ENCODE peak calls at places on chromosomes 7 and 10, in six cellular contexts. N is cardiac muscle cell, L is adrenal gland, C is lower lobe of right lung, D is Peyer's patch, K is colonic mucosa. I is an unnamed sample.

GRCh38 chr10:34290412-34291082 is 524.5 kb downstream of the PARD3 start:
- DNase-seq in C (no peak), D (peak; percentile 61), L (peak; percentile 79), N (no peak), K (no peak), I (no peak)

GRCh38 chr10:75108684-75109458 is 2.6 kb upstream of the SAMD8 start:
- DNase-seq in N (peak; percentile 71), L (no peak), D (peak; percentile 48), K (no peak), C (no peak), I (no peak)

GRCh38 chr7:108211382-108212201 is 81.4 kb upstream of the LAMB4 start:
- DNase-seq in C (no peak), N (no peak), D (peak; percentile 47), L (peak; percentile 37), K (no peak), I (no peak)

GRCh38 chr7:105838273-105839141 is 37.9 kb downstream of the ATXN7L1 start:
- DNase-seq in C (peak; percentile 67), L (no peak), K (peak; percentile 70), D (peak; percentile 73), N (peak; percentile 30), I (no peak)

GRCh38 chr7:30476401-30477145 is 2.0 kb downstream of the NOD1 start:
- DNase-seq in K (no peak), D (no peak), N (no peak), L (no peak), C (no peak), I (no peak)

GRCh38 chr10:91613411-91614253 is 19.2 kb downstream of the PPP1R3C start:
- DNase-seq in C (no peak), L (peak; percentile 59), D (peak; percentile 50), K (no peak), N (no peak), I (peak; percentile 89)

GRCh38 chr7:81025360-81025759 is 106.5 kb upstream of the SEMA3C start:
- DNase-seq in N (no peak), C (no peak), K (no peak), L (no peak), D (no peak), I (no peak)

GRCh38 chr10:43689618-43689954 is 40.9 kb upstream of the ZNF32 start:
- DNase-seq in L (peak; percentile 52), K (peak; percentile 72), N (peak; percentile 20), C (peak; percentile 80), D (peak; percentile 69), I (no peak)

GRCh38 chr7:100556541-100556940 is 17.2 kb downstream of the SAP25 start:
- DNase-seq in K (no peak), C (no peak), D (no peak), N (no peak), L (peak; percentile 66), I (no peak)

GRCh38 chr10:118725784-118726507 is 28.8 kb downstream of the CACUL1 start:
- DNase-seq in K (no peak), N (no peak), D (no peak), C (no peak), L (peak; percentile 49), I (no peak)

GRCh38 chr10:57925045-57925444 is 342.6 kb downstream of the IPMK start:
- DNase-seq in K (peak; percentile 26), C (no peak), L (no peak), D (no peak), N (no peak), I (no peak)

GRCh38 chr7:6161463-6162330 is 110.7 kb downstream of the CYTH3 start:
- DNase-seq in N (no peak), D (no peak), K (no peak), L (no peak), C (no peak), I (no peak)

GRCh38 chr7:5695709-5696345 is 85.6 kb downstream of the RNF216 start:
- DNase-seq in C (no peak), K (no peak), D (no peak), L (peak; percentile 42), N (no peak), I (no peak)

GRCh38 chr7:40232242-40232929 is 97.6 kb downstream of the SUGCT start:
- DNase-seq in K (peak; percentile 41), D (no peak), N (peak; percentile 69), L (no peak), C (no peak), I (no peak)

GRCh38 chr7:150845471-150845870 is 6.8 kb upstream of the AOC1 start:
- DNase-seq in K (no peak), L (peak; percentile 28), D (no peak), N (peak; percentile 56), C (no peak), I (no peak)

GRCh38 chr10:30858499-30858898 is 173.2 kb downstream of the ZNF438 start:
- DNase-seq in L (no peak), D (no peak), C (no peak), N (no peak), K (no peak), I (no peak)

GRCh38 chr7:92778972-92779371 is 57.4 kb downstream of the CDK6 start:
- DNase-seq in C (no peak), D (peak; percentile 61), N (no peak), L (peak; percentile 59), K (no peak), I (no peak)

GRCh38 chr7:141074162-141074989 is 512 bp downstream of the TMEM178B start:
- DNase-seq in C (no peak), L (peak; percentile 23), D (no peak), K (no peak), N (peak; percentile 48), I (no peak)

GRCh38 chr7:41793556-41793955 is 90.7 kb upstream of the INHBA start:
- DNase-seq in C (no peak), D (no peak), N (no peak), K (no peak), L (no peak), I (no peak)

GRCh38 chr7:121515651-121516401 is 119.7 kb upstream of the FAM3C start:
- DNase-seq in K (no peak), L (no peak), N (no peak), C (no peak), D (no peak), I (no peak)

GRCh38 chr7:107694395-107694794 is 33.8 kb downstream of the SLC26A4 start:
- DNase-seq in C (no peak), K (no peak), L (no peak), N (no peak), D (no peak), I (no peak)

GRCh38 chr10:42519079-42519478 is 119.3 kb downstream of the ZNF33B start:
- DNase-seq in K (no peak), N (no peak), C (no peak), L (no peak), D (no peak), I (no peak)

GRCh38 chr7:74503943-74504342 is 50.2 kb downstream of the GTF2IRD1 start:
- DNase-seq in D (no peak), C (no peak), L (no peak), K (no peak), N (no peak), I (no peak)

GRCh38 chr7:158423190-158423555 is 164.4 kb downstream of the PTPRN2 start:
- DNase-seq in D (peak; percentile 36), N (no peak), L (no peak), C (no peak), K (no peak), I (no peak)
- H3K27ac ChIP-seq in D (no peak overlapping the region), N (no peak overlapping the region), L (no peak overlapping the region), C (no peak overlapping the region), K (no peak overlapping the region), I (no peak overlapping the region)

GRCh38 chr10:122285506-122286444 is 14.7 kb downstream of the BTBD16 start:
- DNase-seq in D (no peak), K (no peak), N (no peak), C (no peak), L (no peak), I (peak; percentile 11)
- H3K4me3 ChIP-seq in D (no peak overlapping the region), K (no peak overlapping the region), N (no peak overlapping the region), C (no peak overlapping the region), L (no peak overlapping the region), I (no peak overlapping the region)

DNA sequence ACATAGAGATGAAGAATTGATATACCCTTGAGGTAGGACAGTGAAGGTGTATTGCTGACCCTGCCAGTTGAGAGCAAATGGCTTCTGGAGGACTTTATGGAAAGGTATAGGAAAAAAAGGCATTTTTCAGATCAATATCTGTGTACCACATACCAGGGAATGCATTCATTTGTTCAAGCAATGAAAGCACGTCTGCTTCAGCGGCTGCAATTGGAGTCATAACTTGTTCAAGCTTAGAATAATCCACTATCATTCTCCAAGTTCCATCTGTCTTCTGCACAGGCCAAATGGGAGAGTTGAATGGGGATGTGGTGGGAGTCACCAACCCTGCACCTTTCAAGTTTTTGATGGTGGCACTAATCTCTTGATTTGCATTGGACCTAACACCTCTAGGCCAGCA is 249.6 kb upstream of the PTER start:
- DNase-seq in K (no peak), D (no peak), L (no peak), C (no peak), N (no peak), I (no peak)
- H3K27me3 ChIP-seq in K (no peaks in the 10 kb centered on the region), D (no peaks in the 10 kb centered on the region), L (no peaks in the 10 kb centered on the region), C (no peaks in the 10 kb centered on the region), N (no peaks in the 10 kb centered on the region), I (no peaks in the 10 kb centered on the region)

DNA sequence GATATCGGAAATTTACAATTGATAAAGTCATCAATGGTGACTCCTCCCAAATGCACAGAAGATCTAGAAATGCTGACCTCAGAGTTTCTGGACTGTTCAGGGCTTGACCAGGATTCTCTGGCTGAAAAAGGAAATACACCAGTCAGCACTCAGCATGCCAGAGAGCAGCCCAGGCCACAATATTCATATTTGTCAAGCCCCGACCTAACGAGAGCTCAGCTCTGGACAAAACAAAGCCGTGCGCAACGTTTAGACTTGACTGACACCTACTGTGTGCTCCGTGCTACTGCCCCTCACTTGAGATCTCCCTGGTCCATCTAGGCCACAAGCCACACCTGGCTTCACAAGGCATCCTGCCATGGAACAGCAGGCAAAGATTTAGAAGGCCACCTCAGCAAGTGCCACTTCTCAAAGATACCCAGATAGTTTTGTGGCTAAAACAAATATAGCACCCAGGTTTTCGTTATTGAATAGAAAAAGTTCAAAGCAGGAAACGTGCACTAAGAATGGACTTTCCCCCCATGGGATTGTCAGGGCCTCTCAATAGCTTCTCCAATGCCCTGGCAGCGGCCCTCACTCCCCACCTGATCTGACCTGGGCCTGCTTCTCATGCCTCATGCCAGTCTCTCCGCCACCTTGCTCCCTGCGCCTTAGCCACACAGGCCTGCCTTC is 218.3 kb downstream of the FAM107B start:
- DNase-seq in L (no peak), D (peak; percentile 82), C (peak; percentile 63), N (peak; percentile 52), K (no peak), I (no peak)
- H3K27ac ChIP-seq in L (peak overlapping the region; percentile 29), D (no peak overlapping the region), C (peak overlapping the region; percentile 61), N (peak overlapping the region; percentile 75), K (no peak overlapping the region), I (no peak overlapping the region)